ENCODE peak calls at places on chromosomes 1 and 21, in five cellular contexts. R, W, B, N and K are unnamed samples.

GRCh38 chr1:40699787-40700186 is 8.3 kb downstream of the NFYC start:
- DNase-seq in R (no peak), W (no peak), B (no peak), N (no peak), K (no peak)

GRCh38 chr1:165289556-165289955 is 67.0 kb downstream of the LMX1A start:
- DNase-seq in R (no peak), W (no peak), B (no peak), N (no peak), K (no peak)

GRCh38 chr1:26775666-26776065 is 12.1 kb upstream of the PIGV start:
- DNase-seq in R (no peak), W (no peak), B (no peak), N (no peak), K (no peak)

GRCh38 chr1:8347635-8348034 is 29.7 kb downstream of the SLC45A1 start:
- DNase-seq in R (no peak), W (no peak), B (no peak), N (no peak), K (no peak)

GRCh38 chr1:244388961-244389360 is 62.7 kb downstream of the ADSS2 start:
- DNase-seq in R (no peak), W (no peak), B (no peak), N (no peak), K (peak; percentile 24)

GRCh38 chr1:116498789-116499628 is 71.8 kb downstream of the CD58 start:
- DNase-seq in R (peak; percentile 87), W (peak; percentile 39), B (peak; percentile 71), N (peak; percentile 68), K (peak; percentile 77)

GRCh38 chr1:48674641-48675040 is 102.0 kb downstream of the BEND5 start:
- DNase-seq in R (peak; percentile 0), W (no peak), B (peak; percentile 89), N (no peak), K (peak; percentile 8)

GRCh38 chr1:211101481-211101880 is 32.5 kb downstream of the KCNH1 start:
- DNase-seq in R (no peak), W (no peak), B (no peak), N (no peak), K (no peak)

GRCh38 chr1:25216123-25216522 is 16.2 kb downstream of the SYF2 start:
- DNase-seq in R (peak; percentile 39), W (no peak), B (no peak), N (no peak), K (no peak)

GRCh38 chr21:35989185-35989735 is 71.1 kb downstream of the SETD4 start:
- DNase-seq in R (no peak), W (no peak), B (peak; percentile 64), N (no peak), K (no peak)

GRCh38 chr1:92953491-92953890 is 7.8 kb downstream of the DIPK1A start:
- DNase-seq in R (no peak), W (no peak), B (no peak), N (no peak), K (no peak)

GRCh38 chr1:6016191-6016865 is 24.1 kb upstream of the NPHP4 start:
- DNase-seq in R (no peak), W (no peak), B (peak; percentile 64), N (no peak), K (peak; percentile 64)

GRCh38 chr1:54407957-54408700 is 1.9 kb upstream of the SSBP3 start:
- DNase-seq in R (peak; percentile 51), W (no peak), B (peak; percentile 93), N (no peak), K (peak; percentile 90)

GRCh38 chr21:32411366-32412161 is 942 bp upstream of the EVA1C start:
- DNase-seq in R (no peak), W (no peak), B (peak; percentile 77), N (peak; percentile 51), K (peak; percentile 45)

GRCh38 chr21:37550618-37551405 is 184.2 kb downstream of the DYRK1A start:
- DNase-seq in R (no peak), W (no peak), B (no peak), N (no peak), K (no peak)

GRCh38 chr1:220966874-220967631 is 87.8 kb downstream of the HLX start:
- DNase-seq in R (no peak), W (no peak), B (peak; percentile 42), N (no peak), K (no peak)

GRCh38 chr1:160619742-160620277 is 27.0 kb downstream of the SLAMF1 start:
- DNase-seq in R (no peak), W (no peak), B (no peak), N (no peak), K (no peak)